ENCODE peak calls at places on chromosomes 1 and 21, in four cellular contexts. A, N, B and I are unnamed samples.
A peak's percentile ranks its signal among the peaks of the same experiment; 100 is the strongest.

GRCh38 chr1:89703469-89703868 is 70.5 kb downstream of the LRRC8C start:
- DNase-seq in A (no peak), N (no peak), B (peak; percentile 72), I (no peak)

GRCh38 chr1:215911406-215911968 is 344.4 kb downstream of the KCTD3 start:
- DNase-seq in N (no peak), B (no peak), A (no peak), I (no peak)

GRCh38 chr1:55823521-55824296 is 608.5 kb upstream of the USP24 start:
- DNase-seq in B (no peak), A (no peak), N (no peak), I (no peak)

GRCh38 chr1:203444077-203444683 is 31.4 kb upstream of the PRELP start:
- DNase-seq in N (no peak), A (no peak), B (no peak), I (no peak)

GRCh38 chr1:41221995-41222991 is 19.8 kb downstream of the SCMH1 start:
- DNase-seq in A (no peak), N (no peak), B (no peak), I (no peak)

GRCh38 chr1:4307911-4308545 is 346.4 kb upstream of the AJAP1 start:
- DNase-seq in B (no peak), A (no peak), N (no peak), I (no peak)

GRCh38 chr1:239763850-239764249 is 327.8 kb upstream of the FMN2 start:
- DNase-seq in B (no peak), N (no peak), A (no peak), I (no peak)

GRCh38 chr21:29342394-29342957 is 43.8 kb downstream of the BACH1 start:
- DNase-seq in B (no peak), A (peak; percentile 32), N (no peak), I (no peak)

GRCh38 chr1:66930823-66931174 is 6.0 kb downstream of the MIER1 start:
- DNase-seq in N (no peak), A (no peak), B (no peak), I (no peak)

GRCh38 chr1:50236656-50237055 is 127.9 kb downstream of the ELAVL4 start:
- DNase-seq in N (no peak), A (no peak), B (no peak), I (no peak)

GRCh38 chr1:81920245-81920740 is 119.6 kb downstream of the ADGRL2 start:
- DNase-seq in B (no peak), N (no peak), A (no peak), I (no peak)

GRCh38 chr1:209172286-209172685 is 411.2 kb upstream of the CAMK1G start:
- DNase-seq in B (no peak), N (no peak), A (no peak), I (no peak)

GRCh38 chr21:38126677-38127271 is 130.0 kb upstream of the KCNJ15 start:
- DNase-seq in B (peak; percentile 86), A (no peak), N (peak; percentile 12), I (peak; percentile 17)

GRCh38 chr1:108892356-108893140 is 15.8 kb downstream of the GPSM2 start:
- DNase-seq in N (no peak), A (no peak), B (no peak), I (no peak)

GRCh38 chr1:108896160-108897150 is 19.7 kb downstream of the GPSM2 start:
- DNase-seq in N (no peak), B (no peak), A (no peak), I (no peak)

GRCh38 chr1:108901106-108901505 is 24.3 kb downstream of the GPSM2 start:
- DNase-seq in B (no peak), A (no peak), N (no peak), I (no peak)

GRCh38 chr1:108893141-108893530 is 16.4 kb downstream of the GPSM2 start:
- DNase-seq in B (no peak), N (no peak), A (no peak), I (no peak)

DNA sequence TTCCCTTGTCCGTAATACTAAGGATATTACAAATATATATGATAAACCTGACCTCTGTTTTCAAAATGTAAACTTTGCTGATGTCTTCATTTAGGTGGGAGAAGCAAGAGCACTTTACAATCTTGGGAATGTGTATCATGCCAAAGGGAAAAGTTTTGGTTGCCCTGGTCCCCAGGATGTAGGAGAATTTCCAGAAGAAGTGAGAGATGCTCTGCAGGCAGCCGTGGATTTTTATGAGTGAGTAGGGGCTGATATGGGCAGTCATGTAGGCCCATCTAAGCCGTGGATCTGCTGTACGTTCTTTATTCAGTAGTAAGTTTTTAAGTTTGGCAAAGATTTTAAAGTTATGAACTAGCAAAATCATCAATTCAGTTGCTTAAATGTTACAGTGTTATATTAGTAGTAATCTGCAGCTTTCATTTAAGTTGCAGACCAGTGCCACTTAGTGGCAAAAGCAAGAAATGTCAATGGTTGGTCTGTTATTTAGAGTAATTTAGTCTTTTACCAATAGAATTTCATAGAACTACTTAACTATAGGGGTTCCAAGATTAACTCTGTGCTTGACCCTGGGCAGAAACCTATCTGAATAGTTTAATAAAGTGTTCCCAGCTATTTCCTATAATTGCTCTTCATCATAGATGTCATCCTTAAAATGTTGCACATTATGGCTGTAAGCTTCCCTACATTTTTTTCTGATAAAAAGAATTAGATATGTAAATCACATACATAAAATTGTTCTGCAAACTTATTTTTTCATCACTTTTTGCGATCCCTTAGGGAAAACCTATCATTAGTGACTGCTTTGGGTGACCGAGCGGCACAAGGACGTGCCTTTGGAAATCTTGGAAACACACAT is 21.3 kb downstream of the GPSM2 start:
- DNase-seq in A (no peak), N (no peak), B (peak; percentile 72), I (no peak)
- TF ChIP-seq SPI1 in A (no peak), N (no peak), B (no peak), I (no peak)

DNA sequence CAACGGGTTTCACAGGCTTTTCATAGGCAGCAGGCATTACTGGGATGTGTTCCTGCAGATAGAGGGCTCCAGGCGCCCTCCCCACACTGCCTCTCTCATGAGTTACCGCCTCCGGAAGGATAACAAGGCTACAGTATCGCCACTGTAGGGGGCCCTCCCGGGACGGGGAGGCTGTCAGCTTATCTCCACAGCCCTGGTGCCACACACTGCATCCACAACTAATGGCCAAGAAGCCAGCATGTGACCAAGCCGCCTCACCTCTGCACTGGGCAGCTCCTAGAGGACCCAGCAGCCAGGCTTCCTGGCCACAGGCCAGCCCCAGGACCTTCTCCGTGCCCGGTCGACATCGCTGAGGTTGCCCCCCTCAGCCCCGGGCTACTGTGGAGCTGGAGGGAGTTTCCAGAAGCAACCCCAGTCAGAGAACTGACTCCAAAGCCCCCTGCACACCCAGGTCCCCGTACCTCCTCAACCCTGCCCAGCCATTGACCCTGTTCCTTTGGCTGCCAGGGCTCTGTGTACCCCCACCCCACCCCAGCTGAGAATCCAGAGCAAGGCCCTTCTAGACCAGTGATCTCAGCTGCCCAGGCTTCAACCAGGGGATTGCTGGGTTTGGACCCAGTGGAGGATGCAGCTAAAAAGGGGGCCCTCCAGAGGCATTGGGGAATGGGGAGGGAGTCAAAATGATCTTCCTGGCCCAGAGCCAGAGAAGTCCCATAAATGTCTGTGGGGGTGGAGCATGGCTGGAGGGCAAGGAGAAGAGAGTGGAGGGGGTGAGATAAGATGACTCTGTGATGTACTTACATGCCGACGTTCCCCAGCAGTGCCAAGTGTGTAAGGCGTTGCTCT is 45.0 kb downstream of the NEK2 start:
- DNase-seq in B (peak; percentile 99), A (no peak), N (no peak), I (no peak)
- TF ChIP-seq SPI1 in B (no peak), A (no peak), N (no peak), I (no peak)

GRCh38 chr21:45506836-45507522 is 35.3 kb downstream of the SLC19A1 start:
- DNase-seq in B (no peak), N (no peak), A (no peak), I (no peak)
- TF ChIP-seq SPI1 in B (no peak), N (no peak), A (no peak), I (no peak)

GRCh38 chr1:97904528-97904927 is 16.3 kb downstream of the DPYD start:
- DNase-seq in B (no peak), A (no peak), N (no peak), I (no peak)
- TF ChIP-seq SPI1 in B (no peak), A (no peak), N (no peak), I (no peak)